ENCODE peak calls at places on chromosome 6, in nine cellular contexts. H is left colon, P is T follicular helper cell, I is GM06990, Z is WTC11, B is activated T-cell treated with anti-CD3 and anti-CD28 coated beads for 1 hour, T is COR-L47, D is iPS-NIHi11, G is GM04504. W is an unnamed sample.

GRCh38 chr6:16369989-16370388 is 131.6 kb downstream of the GMPR start:
- DNase-seq in B (no peak), H (no peak), I (no peak), G (no peak), Z (no peak), P (no peak), T (no peak), D (no peak), W (no peak)

GRCh38 chr6:105035299-105035698 is 78.4 kb downstream of the LIN28B start:
- DNase-seq in G (no peak), H (no peak), T (no peak), B (no peak), Z (no peak), P (no peak), D (no peak), I (no peak), W (no peak)

GRCh38 chr6:1394591-1395463 is 5.5 kb downstream of the FOXF2 start:
- DNase-seq in P (no peak), D (no peak), I (no peak), Z (no peak), G (no peak), B (no peak), T (no peak), H (no peak), W (no peak)

GRCh38 chr6:166440106-166440505 is 57.4 kb upstream of the MPC1 start:
- DNase-seq in T (no peak), Z (no peak), H (no peak), D (no peak), B (no peak), P (no peak), I (no peak), G (no peak), W (no peak)

GRCh38 chr6:143755301-143755744 is 77.6 kb downstream of the PHACTR2 start:
- DNase-seq in I (no peak), B (no peak), T (no peak), H (peak), P (no peak), G (no peak), Z (no peak), D (no peak), W (no peak)

GRCh38 chr6:143060806-143061596 is at the start of gene AIG1:
- DNase-seq in T (peak), I (peak), G (no peak), B (peak), H (peak), Z (peak), D (no peak), P (peak), W (no peak)

GRCh38 chr6:81130969-81131368 is 621.5 kb downstream of the TENT5A start:
- DNase-seq in G (no peak), I (no peak), T (no peak), H (no peak), D (no peak), B (no peak), Z (no peak), P (no peak), W (no peak)

GRCh38 chr6:77466055-77467028 is 3.1 kb upstream of the HTR1B start:
- DNase-seq in G (no peak), P (no peak), H (no peak), Z (peak), I (peak), T (peak), D (peak), B (no peak), W (no peak)

GRCh38 chr6:6058054-6058444 is 51.3 kb upstream of the NRN1 start:
- DNase-seq in H (no peak), Z (no peak), D (no peak), I (no peak), G (no peak), T (no peak), P (no peak), B (no peak), W (no peak)

GRCh38 chr6:149433901-149434300 is 33.8 kb downstream of the SUMO4 start:
- DNase-seq in Z (no peak), B (no peak), G (peak), D (no peak), H (no peak), P (no peak), I (no peak), T (no peak), W (no peak)

GRCh38 chr6:158142789-158143188 is 25.3 kb downstream of the SERAC1 start:
- DNase-seq in T (no peak), H (no peak), B (no peak), G (peak), Z (no peak), I (no peak), D (no peak), P (no peak), W (peak)

GRCh38 chr6:41937881-41938574 is 3.6 kb downstream of the CCND3 start:
- DNase-seq in I (no peak), G (no peak), P (peak), T (no peak), H (no peak), Z (no peak), B (peak), D (no peak), W (no peak)

GRCh38 chr6:92110390-92110789 is 1309.0 kb downstream of the EPHA7 start:
- DNase-seq in D (no peak), B (no peak), I (no peak), Z (no peak), G (no peak), T (no peak), H (no peak), P (no peak), W (no peak)

GRCh38 chr6:90039911-90040310 is 145.6 kb downstream of the GJA10 start:
- DNase-seq in I (no peak), G (peak), P (no peak), T (no peak), B (no peak), Z (no peak), D (no peak), H (no peak), W (peak)

GRCh38 chr6:80227545-80227944 is 121.1 kb downstream of the BCKDHB start:
- DNase-seq in D (no peak), H (no peak), G (no peak), B (no peak), T (no peak), I (no peak), Z (no peak), P (no peak), W (no peak)

GRCh38 chr6:4607026-4607704 is 169.0 kb upstream of the CDYL start:
- DNase-seq in D (peak), T (no peak), Z (no peak), G (peak), I (no peak), B (no peak), P (no peak), H (peak), W (no peak)

GRCh38 chr6:26155066-26155925 is 68.1 kb downstream of the HFE start:
- DNase-seq in G (no peak), B (no peak), P (no peak), H (no peak), D (no peak), I (no peak), Z (peak), T (peak), W (no peak)

GRCh38 chr6:169252805-169253189 is 849 bp downstream of the THBS2 start:
- DNase-seq in Z (peak), T (peak), H (no peak), P (no peak), I (no peak), G (no peak), B (no peak), D (no peak), W (no peak)

GRCh38 chr6:56050530-56050929 is 175.1 kb upstream of the BMP5 start:
- DNase-seq in Z (no peak), D (no peak), P (no peak), I (peak), G (no peak), B (no peak), H (no peak), T (no peak), W (no peak)

W was measured in AG09309.